ENCODE peak calls at places on chromosomes 16 and 17, in seven cellular contexts. O is CD4-positive, alpha-beta memory T cell; K is activated T-cell treated with anti-CD3 and anti-CD28 coated beads, Interleukin-2, amount 50 U/mL, for 4 hours; E is nephron progenitor cell; H is ecto neural progenitor cell; Z is stimulated activated naive B cell treated with anti-CD40 and anti-IgM and Interleukin-4, amounts not matched to agents 10 μg/mL and 1 μg/mL and 100 μg/mL, for 72 hours; U is activated CD4-positive, alpha-beta memory T cell treated with anti-CD3 and anti-CD28 coated beads for 36 hours. I is an unnamed sample.

GRCh38 chr16:85227924-85228462 is 115.7 kb upstream of the CIBAR2 start:
- DNase-seq in K (no peak), U (no peak), Z (no peak), H (no peak), E (peak; percentile 69), O (no peak), I (peak; percentile 49)

GRCh38 chr17:49397586-49397985 is 17.1 kb downstream of the PHB1 start:
- DNase-seq in Z (no peak), U (no peak), O (no peak), H (no peak), E (no peak), K (no peak), I (no peak)

GRCh38 chr16:4693956-4694663 is 748 bp downstream of the NUDT16L1 start:
- DNase-seq in K (peak; percentile 38), E (peak; percentile 72), U (peak; percentile 55), H (no peak), O (peak; percentile 56), Z (peak; percentile 32), I (peak; percentile 70)

GRCh38 chr17:4947411-4948165 is 742 bp downstream of the PFN1 start:
- DNase-seq in O (peak; percentile 55), K (peak; percentile 59), Z (peak; percentile 50), U (peak; percentile 87), H (peak; percentile 81), E (peak; percentile 58), I (peak; percentile 77)

GRCh38 chr17:81541123-81541522 is 11.0 kb downstream of the FAAP100 start:
- DNase-seq in O (no peak), Z (no peak), E (no peak), U (no peak), K (no peak), H (no peak), I (no peak)

GRCh38 chr17:1031711-1032110 is 34.8 kb downstream of the TIMM22 start:
- DNase-seq in Z (no peak), E (peak; percentile 75), U (no peak), O (no peak), K (no peak), H (peak; percentile 86), I (peak; percentile 79)

GRCh38 chr16:22034503-22034902 is 26.6 kb downstream of the MOSMO start:
- DNase-seq in K (no peak), U (no peak), O (no peak), H (no peak), Z (no peak), E (no peak), I (no peak)

GRCh38 chr16:9260665-9261064 is 169.2 kb downstream of the HAPSTR1 start:
- DNase-seq in K (no peak), H (no peak), Z (no peak), O (no peak), E (no peak), U (no peak), I (no peak)

GRCh38 chr17:68892658-68893057 is 62.5 kb downstream of the ABCA8 start:
- DNase-seq in Z (no peak), E (no peak), H (no peak), K (no peak), O (no peak), U (no peak), I (no peak)

GRCh38 chr16:66036162-66036561 is 330.3 kb upstream of the CDH5 start:
- DNase-seq in O (no peak), Z (no peak), E (no peak), H (no peak), U (no peak), K (no peak), I (no peak)

GRCh38 chr17:49036270-49036626 is 39.1 kb downstream of the IGF2BP1 start:
- DNase-seq in U (no peak), E (no peak), K (no peak), O (no peak), H (no peak), Z (no peak), I (no peak)

GRCh38 chr16:68564367-68564985 is 25.4 kb downstream of the ZFP90 start:
- DNase-seq in O (no peak), H (no peak), K (no peak), E (no peak), U (no peak), Z (no peak), I (peak; percentile 42)

GRCh38 chr17:40099627-40100418 is 566 bp downstream of the NR1D1 start:
- DNase-seq in K (no peak), Z (no peak), U (no peak), H (peak; percentile 72), O (no peak), E (peak; percentile 30), I (no peak)

GRCh38 chr17:79832211-79833109 is 6.8 kb downstream of the CBX4 start:
- DNase-seq in U (no peak), O (no peak), Z (no peak), E (peak; percentile 75), K (no peak), H (peak; percentile 83), I (peak; percentile 79)

GRCh38 chr16:86072328-86073102 is 173.6 kb downstream of the IRF8 start:
- DNase-seq in O (no peak), Z (peak; percentile 18), H (peak; percentile 77), U (peak; percentile 57), E (peak; percentile 80), K (no peak), I (peak; percentile 81)

GRCh38 chr16:17238285-17239028 is 232.3 kb downstream of the XYLT1 start:
- DNase-seq in Z (peak; percentile 38), U (peak; percentile 52), O (no peak), K (no peak), E (no peak), H (no peak), I (no peak)

GRCh38 chr16:48608452-48608851 is 1.5 kb downstream of the N4BP1 start:
- DNase-seq in E (no peak), Z (no peak), U (no peak), H (no peak), O (peak; percentile 57), K (no peak), I (no peak)

GRCh38 chr17:17479209-17479608 is 2.4 kb downstream of the MED9 start:
- DNase-seq in U (no peak), O (no peak), E (no peak), H (no peak), K (no peak), Z (no peak), I (no peak)

GRCh38 chr16:2150418-2151187 is 2.2 kb downstream of the RAB26 start:
- DNase-seq in O (no peak), U (no peak), Z (no peak), K (no peak), E (no peak), H (no peak), I (peak; percentile 80)

GRCh38 chr16:8173111-8173644 is 417.1 kb downstream of the TMEM114 start:
- DNase-seq in H (peak; percentile 85), Z (peak; percentile 22), U (peak; percentile 43), K (no peak), E (peak; percentile 81), O (no peak), I (peak; percentile 92)

GRCh38 chr17:68981288-68981687 is 26.1 kb upstream of the ABCA8 start:
- DNase-seq in E (no peak), Z (no peak), O (no peak), U (no peak), H (no peak), K (no peak), I (no peak)

GRCh38 chr16:4673387-4674046 is 19.8 kb upstream of the NUDT16L1 start:
- DNase-seq in E (no peak), U (no peak), O (no peak), Z (no peak), H (no peak), K (no peak), I (no peak)

I was measured in GM23338.